ENCODE peak calls at places on chromosomes 5 and 9, in four cellular contexts. A is GM12878, K is HCT116, V is A549. U is an unnamed sample. For H3K4me1, the result is how much of the 10 kb centered on the place peaks cover.

GRCh38 chr9:20407013-20407412 is 215.3 kb downstream of the MLLT3 start:
- DNase-seq in V (no peak), A (no peak), K (no peak), U (no peak)

GRCh38 chr5:163503106-163504090 is 2.0 kb upstream of the MAT2B start:
- DNase-seq in A (peak), V (peak), K (peak), U (peak)

GRCh38 chr9:2603621-2604020 is 18.0 kb upstream of the VLDLR start:
- DNase-seq in K (no peak), V (no peak), A (no peak), U (no peak)

GRCh38 chr9:133160742-133161541 is 2.8 kb downstream of the GBGT1 start:
- DNase-seq in V (peak), K (peak), A (no peak), U (peak)

GRCh38 chr9:83198336-83198735 is 135.4 kb upstream of the RASEF start:
- DNase-seq in V (no peak), K (no peak), A (no peak), U (no peak)

GRCh38 chr5:107223066-107223465 is 447.7 kb downstream of the EFNA5 start:
- DNase-seq in V (no peak), A (no peak), K (no peak), U (no peak)

GRCh38 chr5:172420215-172420934 is 34.0 kb downstream of the SH3PXD2B start:
- DNase-seq in V (peak), A (no peak), K (peak), U (peak)

GRCh38 chr5:179926657-179927056 is 19.0 kb upstream of the TBC1D9B start:
- DNase-seq in K (no peak), A (no peak), V (no peak), U (no peak)

GRCh38 chr5:9105851-9106250 is 440.0 kb downstream of the SEMA5A start:
- DNase-seq in A (no peak), K (no peak), V (no peak), U (no peak)

GRCh38 chr5:140255460-140256157 is 47.3 kb downstream of the PFDN1 start:
- DNase-seq in K (no peak), V (no peak), A (no peak), U (no peak)

GRCh38 chr5:38509185-38509584 is 47.3 kb downstream of the LIFR start:
- DNase-seq in V (no peak), A (no peak), K (no peak), U (no peak)

GRCh38 chr9:86328153-86328552 is 26.1 kb downstream of the TUT7 start:
- DNase-seq in K (no peak), V (no peak), A (no peak), U (peak)

GRCh38 chr5:158484246-158484645 is 615.5 kb downstream of the EBF1 start:
- DNase-seq in A (no peak), V (no peak), K (no peak), U (no peak)

GRCh38 chr9:106718996-106719395 is 144.0 kb upstream of the ZNF462 start:
- DNase-seq in V (no peak), K (no peak), A (no peak), U (no peak)

GRCh38 chr5:109297900-109298299 is 111.9 kb downstream of the PJA2 start:
- DNase-seq in A (no peak), K (no peak), V (no peak), U (no peak)

GRCh38 chr5:59209758-59210359 is 627.0 kb downstream of the RAB3C start:
- DNase-seq in A (no peak), K (no peak), V (no peak), U (no peak)

GRCh38 chr5:84494453-84494852 is 109.8 kb upstream of the EDIL3 start:
- DNase-seq in A (no peak), V (no peak), K (no peak), U (no peak)

GRCh38 chr9:135961811-135962695 is 880 bp upstream of the UBAC1 start:
- DNase-seq in V (no peak), K (no peak), A (no peak), U (no peak)

GRCh38 chr5:1007221-1007680 is 1.4 kb upstream of the NKD2 start:
- DNase-seq in V (no peak), A (no peak), K (no peak), U (peak)

GRCh38 chr5:1009359-1010180 is 968 bp downstream of the NKD2 start:
- DNase-seq in A (no peak), V (no peak), K (no peak), U (no peak)

GRCh38 chr5:1008451-1009358 is at the start of gene NKD2:
- DNase-seq in A (no peak), K (no peak), V (peak), U (peak)

GRCh38 chr5:1006656-1007071 is 1.9 kb upstream of the NKD2 start:
- DNase-seq in K (no peak), V (no peak), A (no peak), U (no peak)

GRCh38 chr5:1007681-1008450 is 736 bp upstream of the NKD2 start:
- DNase-seq in A (no peak), V (no peak), K (no peak), U (no peak)
- H3K4me1 ChIP-seq in A (under half), V (under half), K (half or more), U (under half)

GRCh38 chr5:36246011-36246410 is 4.3 kb upstream of the NADK2 start:
- DNase-seq in K (no peak), V (no peak), A (no peak), U (no peak)

GRCh38 chr5:36252722-36253340 is 11.1 kb upstream of the NADK2 start:
- DNase-seq in V (no peak), K (no peak), A (no peak), U (no peak)

GRCh38 chr5:36250427-36250826 is 8.7 kb upstream of the NADK2 start:
- DNase-seq in A (no peak), K (no peak), V (no peak), U (no peak)

GRCh38 chr5:36251218-36251617 is 9.5 kb upstream of the NADK2 start:
- DNase-seq in K (no peak), A (no peak), V (no peak), U (no peak)
- TF ChIP-seq REST in K (no peak), A (no peak), V (no peak), U (no peak)

DNA sequence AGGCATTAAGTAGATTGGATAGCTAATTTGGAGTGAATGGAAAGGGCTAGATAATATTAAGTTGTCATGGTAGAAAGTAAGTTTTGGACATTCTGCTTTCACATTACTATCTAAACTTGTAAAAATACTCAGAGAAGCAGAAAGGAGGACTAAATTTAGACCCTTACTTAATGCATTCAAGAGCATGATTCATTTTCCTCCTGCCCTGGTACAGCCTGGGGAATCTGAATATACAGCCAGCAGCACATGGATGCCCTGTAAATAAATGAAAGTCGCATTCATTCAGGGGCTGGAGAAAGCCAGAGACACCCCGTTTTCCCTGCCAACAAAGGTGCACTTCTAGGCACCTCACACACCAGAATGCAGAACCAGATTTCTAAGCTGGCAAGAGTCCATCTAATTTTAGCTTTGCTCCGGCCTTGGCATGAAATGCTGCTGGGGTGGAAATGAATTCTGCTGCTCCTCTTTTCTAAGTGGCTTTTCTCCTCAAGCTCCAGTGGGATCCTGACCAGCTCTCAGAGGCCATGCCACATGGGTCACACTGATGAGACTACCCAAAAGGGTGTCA is 172.8 kb upstream of the KLF9 start:
- DNase-seq in A (no peak), V (no peak), K (no peak), U (no peak)
- H3K27ac ChIP-seq in A (no peak), V (no peak), K (no peak), U (no peak)

GRCh38 chr9:108310202-108310601 is 545.6 kb downstream of the ACTL7B start:
- DNase-seq in A (no peak), K (no peak), V (no peak), U (no peak)

GRCh38 chr9:108316633-108317032 is 539.2 kb downstream of the ACTL7B start:
- DNase-seq in V (no peak), A (no peak), K (no peak), U (no peak)

DNA sequence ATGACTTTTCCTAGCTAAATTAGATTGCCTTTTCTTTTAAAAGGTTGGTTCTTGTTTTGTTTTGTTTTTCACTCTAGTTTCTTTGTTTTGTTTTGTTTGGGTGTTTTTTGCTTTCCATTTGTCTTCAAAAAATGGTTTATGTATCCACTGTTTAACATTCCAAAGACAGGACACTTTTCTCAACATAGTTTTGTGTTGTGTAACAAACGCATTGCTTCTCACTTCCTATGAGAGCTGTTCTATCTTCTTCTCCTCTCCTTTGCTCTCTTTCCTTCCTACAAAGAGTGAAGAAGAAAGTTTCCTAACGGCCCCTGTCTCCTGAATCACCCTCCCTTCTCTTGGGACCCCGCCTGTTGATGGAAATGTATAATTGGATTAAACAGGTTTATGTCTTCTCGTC is 539.7 kb downstream of the ACTL7B start:
- DNase-seq in A (no peak), V (no peak), K (no peak), U (no peak)
- H3K4me1 ChIP-seq in A (under half), V (under half), K (under half), U (under half)